ENCODE peak calls at places on chromosome 6, in four cellular contexts. D, N, Q and U are unnamed samples.

GRCh38 chr6:158818580-158819212 is 472 bp downstream of the EZR start:
- DNase-seq in D (peak), N (peak), Q (peak), U (no peak)

GRCh38 chr6:169782966-169783760 is 31.7 kb downstream of the ERMARD start:
- DNase-seq in D (no peak), N (no peak), Q (no peak), U (no peak)

GRCh38 chr6:170067923-170068360 is 222.9 kb downstream of the DLL1 start:
- DNase-seq in D (no peak), N (no peak), Q (no peak), U (no peak)

GRCh38 chr6:158414900-158415299 is 102.6 kb downstream of the TULP4 start:
- DNase-seq in D (no peak), N (no peak), Q (no peak), U (no peak)

GRCh38 chr6:151482290-151482689 is 11.5 kb upstream of the CCDC170 start:
- DNase-seq in D (no peak), N (no peak), Q (no peak), U (no peak)

GRCh38 chr6:35396991-35397390 is 54.6 kb downstream of the PPARD start:
- DNase-seq in D (no peak), N (no peak), Q (no peak), U (no peak)

GRCh38 chr6:9711313-9711712 is 703.6 kb downstream of the TFAP2A start:
- DNase-seq in D (no peak), N (no peak), Q (no peak), U (no peak)

GRCh38 chr6:32952817-32953739 is at the start of gene HLA-DMA:
- DNase-seq in D (peak), N (peak), Q (peak), U (peak)

GRCh38 chr6:11054722-11055121 is 10.6 kb upstream of the ELOVL2 start:
- DNase-seq in D (no peak), N (no peak), Q (no peak), U (no peak)

GRCh38 chr6:104956663-104957294 is at the start of gene LIN28B:
- DNase-seq in D (no peak), N (peak), Q (peak), U (peak)